ENCODE peak calls at places on chromosomes 7 and 10, in five cellular contexts. V, G, B, X and C are unnamed samples.

GRCh38 chr7:73742753-73743641 is 4.4 kb upstream of the ABHD11 start:
- DNase-seq in B (peak), V (no peak), G (peak), X (peak), C (no peak)

GRCh38 chr10:70193391-70193844 is 23.1 kb upstream of the SAR1A start:
- DNase-seq in V (no peak), B (no peak), G (no peak), X (no peak), C (no peak)

GRCh38 chr10:132257271-132257670 is 50.5 kb downstream of the STK32C start:
- DNase-seq in V (no peak), X (no peak), B (no peak), G (no peak), C (peak)

GRCh38 chr10:112026438-112026837 is 157.1 kb downstream of the GPAM start:
- DNase-seq in X (no peak), B (peak), V (no peak), G (no peak), C (no peak)

GRCh38 chr10:100571069-100571817 is 35.5 kb downstream of the HIF1AN start:
- DNase-seq in B (peak), X (no peak), V (no peak), G (no peak), C (no peak)

GRCh38 chr10:79492839-79493238 is 19.5 kb upstream of the EIF5AL1 start:
- DNase-seq in G (no peak), V (no peak), X (no peak), B (no peak), C (no peak)

GRCh38 chr7:121167971-121168370 is 160.8 kb upstream of the WNT16 start:
- DNase-seq in X (no peak), V (no peak), B (no peak), G (no peak), C (no peak)

GRCh38 chr10:126097558-126098215 is 201.3 kb downstream of the FANK1 start:
- DNase-seq in V (no peak), B (no peak), X (no peak), G (no peak), C (no peak)

GRCh38 chr10:79285315-79286185 is 61.7 kb upstream of the PPIF start:
- DNase-seq in V (no peak), X (no peak), G (no peak), B (no peak), C (peak)

GRCh38 chr10:71708301-71708703 is 11.3 kb downstream of the C10orf105 start:
- DNase-seq in G (peak), V (no peak), X (no peak), B (peak), C (peak)

GRCh38 chr7:97116308-97116707 is 1.2 kb upstream of the SDHAF3 start:
- DNase-seq in X (peak), B (no peak), G (no peak), V (no peak), C (no peak)

GRCh38 chr10:123781956-123782500 is 109.6 kb downstream of the CPXM2 start:
- DNase-seq in B (no peak), G (no peak), V (no peak), X (no peak), C (no peak)

GRCh38 chr10:60714242-60714641 is 64.0 kb upstream of the CDK1 start:
- DNase-seq in G (no peak), V (no peak), X (no peak), B (no peak), C (no peak)

GRCh38 chr7:147640821-147641220 is 949.7 kb upstream of the C7orf33 start:
- DNase-seq in B (no peak), V (no peak), X (no peak), G (no peak), C (no peak)

GRCh38 chr7:30661926-30662325 is 20.3 kb downstream of the CRHR2 start:
- DNase-seq in B (no peak), V (no peak), X (no peak), G (no peak), C (no peak)

GRCh38 chr7:134813668-134814067 is 34.2 kb downstream of the CALD1 start:
- DNase-seq in X (no peak), G (no peak), B (no peak), V (peak), C (no peak)
- TF ChIP-seq CTCF in X (no peak), G (no peak), B (no peak), V (no peak), C (no peak)

DNA sequence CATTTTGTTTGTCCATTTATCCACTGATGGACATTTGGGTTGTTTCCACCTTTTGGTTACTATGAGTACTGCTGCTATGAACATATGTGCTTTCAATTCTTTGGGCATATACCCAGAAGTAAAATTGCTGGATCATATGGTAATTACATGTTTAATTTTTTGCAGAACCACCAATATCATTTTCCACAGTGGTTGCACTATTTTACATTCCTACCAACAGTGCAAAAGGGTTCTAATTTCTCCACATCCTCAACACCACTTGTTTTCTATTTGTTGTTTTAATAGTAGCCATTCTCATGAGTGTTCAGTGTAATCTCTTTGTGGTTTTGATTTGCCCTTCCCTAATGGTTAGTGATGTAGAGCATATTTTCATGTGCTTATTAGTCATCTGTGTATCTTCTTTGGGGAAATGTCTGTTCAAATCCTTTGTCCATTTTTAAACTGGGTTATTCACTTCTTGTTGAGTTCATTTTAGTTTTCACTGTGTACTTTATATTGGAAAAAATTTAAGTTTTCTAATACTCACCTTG is 101.9 kb downstream of the HIBADH start:
- DNase-seq in B (no peak), X (no peak), G (no peak), V (peak), C (no peak)
- TF ChIP-seq CTCF in B (no peak), X (no peak), G (peak), V (peak), C (no peak)

GRCh38 chr10:44397476-44398225 is 12.8 kb upstream of the CXCL12 start:
- DNase-seq in B (no peak), G (no peak), X (no peak), V (no peak), C (no peak)

GRCh38 chr10:44399478-44400451 is 14.9 kb upstream of the CXCL12 start:
- DNase-seq in X (no peak), V (no peak), B (no peak), G (no peak), C (no peak)

GRCh38 chr10:44398271-44398670 is 13.4 kb upstream of the CXCL12 start:
- DNase-seq in B (no peak), X (no peak), G (no peak), V (no peak), C (no peak)

GRCh38 chr10:44400553-44400952 is 15.7 kb upstream of the CXCL12 start:
- DNase-seq in V (no peak), X (no peak), B (no peak), G (no peak), C (no peak)

GRCh38 chr10:44398747-44399477 is 14.0 kb upstream of the CXCL12 start:
- DNase-seq in G (no peak), X (no peak), B (peak), V (no peak), C (no peak)
- TF ChIP-seq CTCF in G (peak), X (no peak), B (peak), V (no peak), C (no peak)

GRCh38 chr7:4831723-4832495 is 29.9 kb downstream of the PAPOLB start:
- DNase-seq in V (no peak), B (no peak), X (no peak), G (no peak), C (no peak)

GRCh38 chr7:4833176-4833575 is 28.7 kb downstream of the PAPOLB start:
- DNase-seq in V (no peak), X (no peak), B (no peak), G (no peak), C (no peak)

GRCh38 chr7:4828720-4829383 is 33.0 kb downstream of the PAPOLB start:
- DNase-seq in V (no peak), B (no peak), X (no peak), G (no peak), C (no peak)

GRCh38 chr7:4832711-4833110 is 29.1 kb downstream of the PAPOLB start:
- DNase-seq in B (no peak), G (no peak), V (no peak), X (no peak), C (no peak)

GRCh38 chr7:4830176-4830575 is 31.7 kb downstream of the PAPOLB start:
- DNase-seq in X (no peak), B (peak), V (peak), G (peak), C (peak)
- TF ChIP-seq CTCF in X (peak), B (peak), V (peak), G (peak), C (peak)

DNA sequence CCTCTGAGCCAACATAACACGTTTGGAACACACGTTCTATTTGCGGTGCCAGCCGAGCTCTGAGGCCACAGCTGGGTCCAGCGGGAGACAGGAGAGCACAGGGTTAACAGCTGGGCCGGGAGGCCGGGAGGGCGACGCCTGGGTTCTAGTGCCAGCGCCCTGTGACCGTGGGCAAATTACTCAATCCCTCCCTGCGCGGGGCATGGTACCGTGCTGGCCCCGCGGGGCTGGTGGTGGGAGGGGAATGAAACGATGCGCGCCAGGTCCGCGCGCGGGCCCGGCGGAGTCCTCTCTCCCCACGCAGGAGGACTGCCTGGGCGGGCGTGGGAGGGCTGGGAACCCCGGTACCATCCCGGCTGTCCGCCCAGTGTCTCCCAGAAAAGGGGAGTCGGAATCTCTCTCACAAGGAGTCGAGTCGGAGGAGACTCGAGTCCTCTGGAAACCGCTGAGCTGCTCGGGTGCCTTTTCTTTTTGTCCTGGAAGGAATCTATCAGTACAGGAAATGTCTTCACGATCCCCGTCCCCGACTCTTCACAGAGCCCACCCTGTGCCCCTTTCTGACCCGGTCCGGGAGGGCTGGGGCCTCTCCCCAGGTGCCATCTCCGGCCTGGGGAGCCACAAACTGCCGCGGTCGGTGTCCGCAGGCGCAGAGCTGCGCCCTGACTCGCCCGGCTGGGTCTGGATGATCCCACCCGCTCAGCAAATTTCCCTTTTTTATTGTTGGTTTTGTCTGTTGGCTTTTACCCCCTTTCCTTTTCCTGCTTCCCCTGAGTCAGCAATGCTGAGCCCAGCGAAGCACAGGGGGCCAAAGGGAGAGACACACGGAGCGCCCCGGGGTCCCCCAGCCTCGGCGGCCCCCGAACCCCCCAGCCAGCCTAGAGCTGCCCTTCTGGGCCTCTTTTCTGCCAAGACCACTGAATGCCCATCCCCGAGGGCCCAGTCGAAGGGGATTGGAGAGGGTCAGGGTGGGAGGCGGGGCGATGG is 30.7 kb downstream of the LEP start:
- DNase-seq in V (no peak), X (no peak), B (no peak), G (no peak), C (no peak)
- TF ChIP-seq CTCF in V (no peak), X (no peak), B (no peak), G (no peak), C (no peak)

GRCh38 chr10:133277993-133278576 is 1.4 kb upstream of the ADAM8 start:
- DNase-seq in X (no peak), V (no peak), B (no peak), G (no peak), C (no peak)

GRCh38 chr10:133276100-133276434 is 601 bp downstream of the ADAM8 start:
- DNase-seq in G (no peak), X (no peak), B (no peak), V (no peak), C (no peak)

GRCh38 chr10:133277277-133277992 is 767 bp upstream of the ADAM8 start:
- DNase-seq in X (no peak), B (no peak), G (no peak), V (no peak), C (no peak)

GRCh38 chr10:133275683-133276092 is 980 bp downstream of the ADAM8 start:
- DNase-seq in V (no peak), B (no peak), G (no peak), X (no peak), C (peak)

GRCh38 chr10:133276435-133277201 is at the start of gene ADAM8:
- DNase-seq in X (no peak), B (peak), V (no peak), G (peak), C (peak)
- TF ChIP-seq CTCF in X (no peak), B (peak), V (no peak), G (no peak), C (no peak)